ENCODE peak calls at places on chromosomes 5 and 9, in seven cellular contexts. B is astrocyte, W is tibial nerve, N is sigmoid colon, L is transverse colon, I is hepatocyte, G is gastrocnemius medialis. U is an unnamed sample. For H3K36me3, the result is how much of the 10 kb centered on the place peaks cover.

GRCh38 chr5:4802044-4802443 is 338.1 kb upstream of the ADAMTS16 start:
- DNase-seq in B (peak), W (no peak), N (no peak), L (no peak), I (peak), G (no peak), U (no peak)

GRCh38 chr5:170625221-170626165 is 121.7 kb downstream of the KCNIP1 start:
- DNase-seq in B (no peak), W (no peak), N (peak), L (no peak), I (no peak), G (no peak), U (no peak)

GRCh38 chr5:154285661-154286408 is 95.3 kb downstream of the GALNT10 start:
- DNase-seq in B (peak), W (no peak), N (no peak), L (no peak), I (peak), G (no peak), U (no peak)

GRCh38 chr5:71719092-71719964 is at the start of gene CARTPT:
- DNase-seq in B (peak), W (no peak), N (no peak), L (no peak), I (peak), G (no peak), U (no peak)

GRCh38 chr5:566636-567309 is 42.5 kb upstream of the SLC9A3 start:
- DNase-seq in B (no peak), W (no peak), N (peak), L (no peak), I (no peak), G (no peak), U (no peak)

GRCh38 chr9:105958587-105958986 is 264.2 kb downstream of the TMEM38B start:
- DNase-seq in B (no peak), W (no peak), N (no peak), L (no peak), I (no peak), G (no peak), U (no peak)

GRCh38 chr9:133106511-133107244 is 14.4 kb downstream of the RALGDS start:
- DNase-seq in B (no peak), W (no peak), N (peak), L (no peak), I (no peak), G (peak), U (no peak)

GRCh38 chr9:107243757-107244156 is 39.3 kb upstream of the RAD23B start:
- DNase-seq in B (peak), W (no peak), N (no peak), L (peak), I (peak), G (no peak), U (no peak)

GRCh38 chr5:9888517-9888916 is 258.4 kb upstream of the TAS2R1 start:
- DNase-seq in B (peak), W (no peak), N (no peak), L (no peak), I (peak), G (no peak), U (no peak)

GRCh38 chr5:17037751-17038150 is 101.7 kb upstream of the MYO10 start:
- DNase-seq in B (peak), W (no peak), N (no peak), L (no peak), I (no peak), G (no peak), U (no peak)

GRCh38 chr5:35816881-35817521 is 39.7 kb upstream of the IL7R start:
- DNase-seq in B (no peak), W (no peak), N (no peak), L (no peak), I (no peak), G (no peak), U (no peak)

GRCh38 chr9:21585756-21586752 is 103.9 kb upstream of the IFNE start:
- DNase-seq in B (no peak), W (no peak), N (no peak), L (no peak), I (no peak), G (no peak), U (no peak)

GRCh38 chr9:21591221-21592062 is 109.3 kb upstream of the IFNE start:
- DNase-seq in B (peak), W (peak), N (peak), L (peak), I (peak), G (peak), U (peak)

GRCh38 chr9:21590058-21590996 is 108.2 kb upstream of the IFNE start:
- DNase-seq in B (peak), W (no peak), N (no peak), L (no peak), I (no peak), G (no peak), U (no peak)

GRCh38 chr9:21592063-21592338 is 109.9 kb upstream of the IFNE start:
- DNase-seq in B (no peak), W (no peak), N (no peak), L (no peak), I (no peak), G (no peak), U (no peak)

GRCh38 chr9:21589344-21590056 is 107.4 kb upstream of the IFNE start:
- DNase-seq in B (no peak), W (no peak), N (no peak), L (no peak), I (no peak), G (no peak), U (no peak)
- H3K27ac ChIP-seq in B (peak), W (no peak), N (no peak), L (no peak), I (no peak), G (no peak), U (no peak)

GRCh38 chr9:93658184-93658925 is 82.0 kb downstream of the PHF2 start:
- DNase-seq in B (no peak), W (no peak), N (peak), L (peak), I (no peak), G (peak), U (no peak)
- H3K4me3 ChIP-seq in B (no peak), W (no peak), N (no peak), L (no peak), I (no peak), G (no peak), U (no peak)

GRCh38 chr9:136339958-136340310 is 12.6 kb downstream of the GPSM1 start:
- DNase-seq in B (no peak), W (no peak), N (no peak), L (no peak), I (no peak), G (no peak), U (no peak)

GRCh38 chr9:136336881-136337280 is 9.5 kb downstream of the GPSM1 start:
- DNase-seq in B (no peak), W (no peak), N (no peak), L (no peak), I (no peak), G (no peak), U (no peak)

GRCh38 chr9:136339173-136339957 is 12.0 kb downstream of the GPSM1 start:
- DNase-seq in B (no peak), W (peak), N (no peak), L (peak), I (peak), G (peak), U (peak)

GRCh38 chr9:136337416-136338395 is 10.4 kb downstream of the GPSM1 start:
- DNase-seq in B (no peak), W (no peak), N (no peak), L (no peak), I (no peak), G (no peak), U (no peak)

DNA sequence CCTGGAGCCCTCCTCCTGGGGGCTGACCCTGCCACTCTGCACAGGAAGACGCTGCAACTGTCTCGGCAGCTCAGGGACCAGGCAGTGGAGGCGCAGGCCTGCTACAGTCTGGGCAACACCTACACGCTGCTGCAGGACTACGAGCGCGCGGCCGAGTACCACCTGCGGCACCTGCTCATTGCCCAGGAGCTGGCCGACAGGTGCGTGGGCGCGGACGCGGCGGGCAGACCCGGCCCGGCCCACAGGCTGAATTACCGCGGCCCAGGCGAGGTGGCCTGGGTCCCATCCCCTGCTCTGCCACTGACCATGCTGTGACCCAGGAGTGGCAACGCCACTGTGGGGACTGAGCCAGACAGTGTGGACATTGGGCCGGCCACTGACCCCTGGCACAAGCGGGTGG is 11.2 kb downstream of the GPSM1 start:
- DNase-seq in B (no peak), W (no peak), N (no peak), L (no peak), I (no peak), G (no peak), U (no peak)
- H3K36me3 ChIP-seq in B (under half), W (under half), N (under half), L (under half), I (under half), G (under half), U (under half)

GRCh38 chr5:156680845-156681244 is 169.2 kb upstream of the PPP1R2B start:
- DNase-seq in B (no peak), W (no peak), N (no peak), L (no peak), I (no peak), G (no peak), U (no peak)
- H3K27ac ChIP-seq in B (no peak), W (no peak), N (no peak), L (no peak), I (no peak), G (no peak), U (no peak)

DNA sequence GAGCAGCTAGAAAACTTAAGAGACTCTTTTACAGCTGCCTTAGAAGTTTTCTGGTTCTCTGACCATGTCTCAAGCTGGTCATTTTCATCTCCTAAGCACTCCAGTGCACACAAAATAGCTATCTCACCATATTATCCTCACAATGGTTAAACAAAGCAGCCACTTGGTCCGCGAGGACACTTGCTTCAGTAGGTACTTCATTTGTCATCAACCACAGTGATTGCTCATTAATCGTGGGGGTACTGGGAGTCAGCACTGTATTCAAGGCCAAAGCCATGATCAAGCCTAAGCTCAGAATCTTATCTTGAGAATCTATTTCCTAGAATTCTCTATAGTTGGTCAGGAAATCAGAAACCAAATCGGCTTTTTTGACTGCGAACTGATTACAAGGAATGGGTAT is 2.9 kb downstream of the ARL14EPL start:
- DNase-seq in B (peak), W (no peak), N (no peak), L (no peak), I (no peak), G (no peak), U (no peak)
- H3K4me3 ChIP-seq in B (no peak), W (no peak), N (no peak), L (no peak), I (no peak), G (no peak), U (no peak)

GRCh38 chr5:138182808-138183207 is 3.9 kb downstream of the KIF20A start:
- DNase-seq in B (no peak), W (no peak), N (no peak), L (no peak), I (no peak), G (no peak), U (no peak)
- H3K36me3 ChIP-seq in B (half or more), W (under half), N (under half), L (under half), I (under half), G (under half), U (under half)

GRCh38 chr9:128636024-128636390 is 20.6 kb downstream of the DYNC2I2 start:
- DNase-seq in B (no peak), W (no peak), N (no peak), L (peak), I (peak), G (peak), U (peak)
- H3K27ac ChIP-seq in B (peak), W (peak), N (peak), L (peak), I (peak), G (peak), U (peak)

GRCh38 chr9:111572945-111573604 is 26.4 kb downstream of the PTGR1 start:
- DNase-seq in B (peak), W (no peak), N (no peak), L (no peak), I (peak), G (no peak), U (no peak)
- H3K4me3 ChIP-seq in B (no peak), W (no peak), N (no peak), L (no peak), I (no peak), G (no peak), U (no peak)

GRCh38 chr9:128617943-128618342 is 38.7 kb downstream of the DYNC2I2 start:
- DNase-seq in B (no peak), W (no peak), N (no peak), L (no peak), I (no peak), G (peak), U (no peak)

GRCh38 chr9:128611600-128612394 is 44.9 kb downstream of the DYNC2I2 start:
- DNase-seq in B (no peak), W (no peak), N (no peak), L (no peak), I (no peak), G (no peak), U (no peak)

GRCh38 chr9:128614728-128615127 is 41.9 kb downstream of the DYNC2I2 start:
- DNase-seq in B (no peak), W (no peak), N (no peak), L (no peak), I (no peak), G (no peak), U (no peak)

GRCh38 chr9:128619127-128619526 is 37.5 kb downstream of the DYNC2I2 start:
- DNase-seq in B (no peak), W (no peak), N (no peak), L (no peak), I (no peak), G (no peak), U (no peak)

GRCh38 chr9:128615571-128615970 is 41.1 kb downstream of the DYNC2I2 start:
- DNase-seq in B (no peak), W (no peak), N (no peak), L (no peak), I (no peak), G (no peak), U (no peak)
- H3K36me3 ChIP-seq in B (half or more), W (half or more), N (half or more), L (half or more), I (under half), G (half or more), U (half or more)

GRCh38 chr9:122226758-122227575 is 1.8 kb downstream of the LHX6 start:
- DNase-seq in B (no peak), W (no peak), N (no peak), L (no peak), I (no peak), G (no peak), U (no peak)

GRCh38 chr9:122228906-122229837 is at the start of gene LHX6:
- DNase-seq in B (peak), W (no peak), N (no peak), L (no peak), I (no peak), G (no peak), U (no peak)

GRCh38 chr9:122228191-122228905 is 409 bp downstream of the LHX6 start:
- DNase-seq in B (no peak), W (no peak), N (no peak), L (no peak), I (no peak), G (no peak), U (no peak)

GRCh38 chr9:122226142-122226757 is 2.5 kb downstream of the LHX6 start:
- DNase-seq in B (no peak), W (no peak), N (no peak), L (no peak), I (no peak), G (no peak), U (no peak)

GRCh38 chr9:122227576-122227903 is 1.2 kb downstream of the LHX6 start:
- DNase-seq in B (no peak), W (no peak), N (no peak), L (no peak), I (no peak), G (no peak), U (no peak)
- H3K27ac ChIP-seq in B (no peak), W (no peak), N (no peak), L (no peak), I (no peak), G (no peak), U (no peak)

U was measured in lung.